ENCODE peak calls at places on chromosome 15, in seven cellular contexts. One of them, this sample, is unnamed.

GRCh38 chr15:100284701-100285100 is 57.1 kb downstream of the ADAMTS17 start:
- DNase-seq in heart left ventricle: peak
- DNase-seq in colonic mucosa: peak
- DNase-seq in body of pancreas: peak
- DNase-seq in CD4-positive, alpha-beta T cell: no peak
- DNase-seq in neural crest cell: no peak
- DNase-seq in stomach: peak
- DNase-seq in this sample: no peak

GRCh38 chr15:44545934-44546802 is 9.2 kb downstream of the EIF3J start:
- DNase-seq in stomach: no peak
- DNase-seq in neural crest cell: no peak
- DNase-seq in colonic mucosa: no peak
- DNase-seq in body of pancreas: no peak
- DNase-seq in heart left ventricle: no peak
- DNase-seq in CD4-positive, alpha-beta T cell: no peak
- DNase-seq in this sample: no peak

GRCh38 chr15:63971427-63971805 is 74.9 kb downstream of the DAPK2 start:
- DNase-seq in heart left ventricle: no peak
- DNase-seq in body of pancreas: no peak
- DNase-seq in colonic mucosa: peak
- DNase-seq in neural crest cell: no peak
- DNase-seq in stomach: no peak
- DNase-seq in CD4-positive, alpha-beta T cell: peak
- DNase-seq in this sample: peak

GRCh38 chr15:79778378-79778990 is 118.3 kb downstream of the MTHFS start:
- DNase-seq in body of pancreas: no peak
- DNase-seq in heart left ventricle: no peak
- DNase-seq in colonic mucosa: no peak
- DNase-seq in CD4-positive, alpha-beta T cell: no peak
- DNase-seq in neural crest cell: no peak
- DNase-seq in stomach: no peak
- DNase-seq in this sample: no peak

GRCh38 chr15:99958426-99959097 is 225.3 kb upstream of the LYSMD4 start:
- DNase-seq in neural crest cell: no peak
- DNase-seq in colonic mucosa: no peak
- DNase-seq in body of pancreas: no peak
- DNase-seq in CD4-positive, alpha-beta T cell: no peak
- DNase-seq in heart left ventricle: no peak
- DNase-seq in stomach: no peak
- DNase-seq in this sample: no peak

GRCh38 chr15:62464705-62465104 is 299.6 kb upstream of the C2CD4B start:
- DNase-seq in stomach: no peak
- DNase-seq in neural crest cell: no peak
- DNase-seq in body of pancreas: no peak
- DNase-seq in colonic mucosa: no peak
- DNase-seq in CD4-positive, alpha-beta T cell: no peak
- DNase-seq in heart left ventricle: no peak
- DNase-seq in this sample: no peak

GRCh38 chr15:42721016-42721415 is 15.9 kb downstream of the CDAN1 start:
- DNase-seq in colonic mucosa: no peak
- DNase-seq in neural crest cell: no peak
- DNase-seq in body of pancreas: no peak
- DNase-seq in stomach: no peak
- DNase-seq in CD4-positive, alpha-beta T cell: no peak
- DNase-seq in heart left ventricle: no peak
- DNase-seq in this sample: no peak

GRCh38 chr15:71397377-71397776 is 282.1 kb downstream of the THSD4 start:
- DNase-seq in heart left ventricle: no peak
- DNase-seq in body of pancreas: peak
- DNase-seq in colonic mucosa: peak
- DNase-seq in neural crest cell: no peak
- DNase-seq in CD4-positive, alpha-beta T cell: no peak
- DNase-seq in stomach: peak
- DNase-seq in this sample: no peak

GRCh38 chr15:92043283-92043682 is 189.8 kb downstream of the SLCO3A1 start:
- DNase-seq in neural crest cell: no peak
- DNase-seq in heart left ventricle: no peak
- DNase-seq in colonic mucosa: no peak
- DNase-seq in CD4-positive, alpha-beta T cell: no peak
- DNase-seq in body of pancreas: no peak
- DNase-seq in stomach: no peak
- DNase-seq in this sample: no peak

GRCh38 chr15:51267047-51267713 is 71.2 kb downstream of the CYP19A1 start:
- DNase-seq in neural crest cell: peak
- DNase-seq in heart left ventricle: no peak
- DNase-seq in colonic mucosa: no peak
- DNase-seq in body of pancreas: peak
- DNase-seq in stomach: no peak
- DNase-seq in CD4-positive, alpha-beta T cell: no peak
- DNase-seq in this sample: no peak

GRCh38 chr15:95304116-95304873 is 1026.2 kb upstream of the NR2F2 start:
- DNase-seq in body of pancreas: no peak
- DNase-seq in neural crest cell: no peak
- DNase-seq in colonic mucosa: no peak
- DNase-seq in CD4-positive, alpha-beta T cell: no peak
- DNase-seq in heart left ventricle: peak
- DNase-seq in stomach: no peak
- DNase-seq in this sample: no peak

GRCh38 chr15:62757535-62757934 is 285.0 kb upstream of the TPM1 start:
- DNase-seq in body of pancreas: no peak
- DNase-seq in colonic mucosa: no peak
- DNase-seq in heart left ventricle: no peak
- DNase-seq in neural crest cell: no peak
- DNase-seq in stomach: no peak
- DNase-seq in CD4-positive, alpha-beta T cell: no peak
- DNase-seq in this sample: no peak

GRCh38 chr15:68572921-68573320 is 5.9 kb upstream of the CORO2B start:
- DNase-seq in CD4-positive, alpha-beta T cell: no peak
- DNase-seq in neural crest cell: no peak
- DNase-seq in stomach: no peak
- DNase-seq in body of pancreas: no peak
- DNase-seq in colonic mucosa: no peak
- DNase-seq in heart left ventricle: no peak
- DNase-seq in this sample: peak

GRCh38 chr15:70526221-70526973 is 237.0 kb downstream of the UACA start:
- DNase-seq in CD4-positive, alpha-beta T cell: no peak
- DNase-seq in stomach: no peak
- DNase-seq in heart left ventricle: no peak
- DNase-seq in neural crest cell: no peak
- DNase-seq in colonic mucosa: peak
- DNase-seq in body of pancreas: no peak
- DNase-seq in this sample: no peak

GRCh38 chr15:67840747-67841634 is 1.1 kb upstream of the RNU6-1 start:
- DNase-seq in stomach: no peak
- DNase-seq in body of pancreas: peak
- DNase-seq in neural crest cell: no peak
- DNase-seq in colonic mucosa: peak
- DNase-seq in heart left ventricle: no peak
- DNase-seq in CD4-positive, alpha-beta T cell: no peak
- DNase-seq in this sample: no peak

GRCh38 chr15:64149424-64150235 is 1.9 kb upstream of the SNX22 start:
- DNase-seq in neural crest cell: no peak
- DNase-seq in stomach: no peak
- DNase-seq in body of pancreas: no peak
- DNase-seq in heart left ventricle: no peak
- DNase-seq in CD4-positive, alpha-beta T cell: no peak
- DNase-seq in colonic mucosa: peak
- DNase-seq in this sample: no peak

GRCh38 chr15:39869858-39870515 is 50.1 kb downstream of the GPR176 start:
- DNase-seq in colonic mucosa: no peak
- DNase-seq in CD4-positive, alpha-beta T cell: no peak
- DNase-seq in stomach: no peak
- DNase-seq in heart left ventricle: no peak
- DNase-seq in neural crest cell: no peak
- DNase-seq in body of pancreas: no peak
- DNase-seq in this sample: no peak

GRCh38 chr15:64808785-64809453 is 16.5 kb downstream of the PIF1 start:
- DNase-seq in neural crest cell: no peak
- DNase-seq in stomach: no peak
- DNase-seq in colonic mucosa: no peak
- DNase-seq in heart left ventricle: no peak
- DNase-seq in body of pancreas: no peak
- DNase-seq in CD4-positive, alpha-beta T cell: no peak
- DNase-seq in this sample: no peak

GRCh38 chr15:93047621-93048425 is 41.2 kb downstream of the RGMA start:
- DNase-seq in CD4-positive, alpha-beta T cell: peak
- DNase-seq in colonic mucosa: no peak
- DNase-seq in heart left ventricle: no peak
- DNase-seq in stomach: no peak
- DNase-seq in neural crest cell: no peak
- DNase-seq in body of pancreas: no peak
- DNase-seq in this sample: no peak

GRCh38 chr15:70348581-70349344 is 251.0 kb upstream of the TLE3 start:
- DNase-seq in CD4-positive, alpha-beta T cell: no peak
- DNase-seq in body of pancreas: peak
- DNase-seq in neural crest cell: no peak
- DNase-seq in heart left ventricle: peak
- DNase-seq in colonic mucosa: no peak
- DNase-seq in stomach: no peak
- DNase-seq in this sample: no peak

GRCh38 chr15:39597751-39598185 is 16.9 kb downstream of the THBS1 start:
- DNase-seq in colonic mucosa: no peak
- DNase-seq in stomach: no peak
- DNase-seq in body of pancreas: no peak
- DNase-seq in neural crest cell: no peak
- DNase-seq in CD4-positive, alpha-beta T cell: no peak
- DNase-seq in heart left ventricle: no peak
- DNase-seq in this sample: no peak

GRCh38 chr15:31303434-31304073 is 23.1 kb upstream of the KLF13 start:
- DNase-seq in heart left ventricle: no peak
- DNase-seq in colonic mucosa: peak
- DNase-seq in neural crest cell: no peak
- DNase-seq in body of pancreas: no peak
- DNase-seq in CD4-positive, alpha-beta T cell: no peak
- DNase-seq in stomach: peak
- DNase-seq in this sample: no peak

GRCh38 chr15:50735156-50735555 is 30.4 kb downstream of the SPPL2A start:
- DNase-seq in heart left ventricle: no peak
- DNase-seq in body of pancreas: no peak
- DNase-seq in CD4-positive, alpha-beta T cell: no peak
- DNase-seq in colonic mucosa: no peak
- DNase-seq in stomach: no peak
- DNase-seq in neural crest cell: no peak
- DNase-seq in this sample: no peak

GRCh38 chr15:25900901-25901300 is 37.8 kb upstream of the ATP10A start:
- DNase-seq in neural crest cell: no peak
- DNase-seq in stomach: no peak
- DNase-seq in CD4-positive, alpha-beta T cell: no peak
- DNase-seq in colonic mucosa: no peak
- DNase-seq in heart left ventricle: no peak
- DNase-seq in body of pancreas: no peak
- DNase-seq in this sample: no peak

GRCh38 chr15:74780983-74781672 is 752 bp upstream of the CSK start:
- DNase-seq in body of pancreas: no peak
- DNase-seq in heart left ventricle: no peak
- DNase-seq in neural crest cell: no peak
- DNase-seq in stomach: no peak
- DNase-seq in colonic mucosa: peak
- DNase-seq in CD4-positive, alpha-beta T cell: no peak
- DNase-seq in this sample: no peak

DNA sequence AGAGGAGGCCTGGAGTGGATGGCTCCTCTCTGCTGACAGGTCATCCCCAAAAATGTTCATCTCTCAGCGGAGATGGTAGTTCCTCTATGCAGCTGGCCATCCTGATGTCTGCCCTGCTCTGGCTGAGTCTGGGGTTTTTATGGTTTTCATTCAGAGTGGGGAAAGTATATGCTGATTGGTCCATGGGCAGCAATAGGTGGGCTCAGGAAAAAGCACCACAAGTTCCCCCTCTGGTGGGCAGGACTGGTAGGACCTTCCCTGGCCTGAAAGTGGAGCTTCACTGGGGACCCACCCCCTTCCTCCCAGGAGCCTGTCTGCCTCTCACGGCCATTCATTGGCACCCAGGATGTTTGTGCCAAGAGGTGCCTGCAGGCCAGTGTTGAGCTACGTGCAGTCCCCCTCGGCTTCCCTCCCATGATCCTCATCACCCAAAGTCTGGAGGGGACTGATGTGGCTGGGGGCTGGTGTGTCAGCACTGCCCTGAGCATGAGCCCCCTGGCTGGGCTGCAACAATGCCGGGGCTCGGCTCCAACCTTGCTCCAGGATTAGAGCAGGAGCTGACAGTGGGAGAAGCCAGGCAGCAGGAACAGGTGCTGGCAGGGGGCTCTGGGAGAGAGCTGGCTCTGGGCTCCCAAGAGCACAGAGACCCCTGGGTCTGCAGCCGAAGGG is 13.1 kb upstream of the BLOC1S6 start:
- DNase-seq in neural crest cell: peak
- DNase-seq in heart left ventricle: no peak
- DNase-seq in colonic mucosa: no peak
- DNase-seq in stomach: no peak
- DNase-seq in CD4-positive, alpha-beta T cell: no peak
- DNase-seq in body of pancreas: no peak
- DNase-seq in this sample: no peak
- TF ChIP-seq CTCF in neural crest cell: peak
- TF ChIP-seq CTCF in heart left ventricle: peak
- TF ChIP-seq CTCF in colonic mucosa: no peak
- TF ChIP-seq CTCF in stomach: no peak
- TF ChIP-seq CTCF in CD4-positive, alpha-beta T cell: peak
- TF ChIP-seq CTCF in body of pancreas: no peak
- TF ChIP-seq CTCF in this sample: peak

DNA sequence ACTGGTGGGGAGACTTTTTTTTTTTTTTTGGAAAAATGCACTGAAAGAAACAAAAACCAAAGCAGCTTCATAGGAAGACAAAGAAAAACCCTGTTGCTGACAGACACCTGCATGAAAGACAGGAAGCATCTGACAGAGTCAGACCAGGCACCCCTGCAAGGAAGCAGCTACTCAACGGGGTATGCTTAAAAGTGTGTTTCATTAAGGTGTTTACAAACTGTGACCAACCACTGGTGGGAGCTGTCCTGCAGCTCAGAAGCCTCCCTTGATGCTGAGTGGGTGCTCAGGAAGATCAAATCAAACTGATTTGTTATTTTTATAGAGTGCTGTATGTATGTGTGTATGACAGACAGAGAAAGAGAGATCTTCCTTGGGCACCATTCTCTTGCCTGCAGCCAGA is 34.7 kb upstream of the AGBL1 start:
- DNase-seq in stomach: no peak
- DNase-seq in CD4-positive, alpha-beta T cell: no peak
- DNase-seq in body of pancreas: no peak
- DNase-seq in colonic mucosa: no peak
- DNase-seq in neural crest cell: no peak
- DNase-seq in heart left ventricle: no peak
- DNase-seq in this sample: no peak
- TF ChIP-seq CTCF in stomach: no peak
- TF ChIP-seq CTCF in CD4-positive, alpha-beta T cell: no peak
- TF ChIP-seq CTCF in body of pancreas: no peak
- TF ChIP-seq CTCF in colonic mucosa: no peak
- TF ChIP-seq CTCF in neural crest cell: no peak
- TF ChIP-seq CTCF in heart left ventricle: no peak
- TF ChIP-seq CTCF in this sample: no peak

GRCh38 chr15:87033056-87033455 is 953.4 kb downstream of the AGBL1 start:
- DNase-seq in body of pancreas: no peak
- DNase-seq in stomach: no peak
- DNase-seq in heart left ventricle: no peak
- DNase-seq in CD4-positive, alpha-beta T cell: no peak
- DNase-seq in colonic mucosa: no peak
- DNase-seq in neural crest cell: no peak
- DNase-seq in this sample: no peak
- TF ChIP-seq CTCF in body of pancreas: no peak
- TF ChIP-seq CTCF in stomach: no peak
- TF ChIP-seq CTCF in heart left ventricle: no peak
- TF ChIP-seq CTCF in CD4-positive, alpha-beta T cell: no peak
- TF ChIP-seq CTCF in colonic mucosa: no peak
- TF ChIP-seq CTCF in neural crest cell: peak
- TF ChIP-seq CTCF in this sample: peak

GRCh38 chr15:73691398-73691797 is 7.2 kb downstream of the CD276 start:
- DNase-seq in body of pancreas: peak
- DNase-seq in CD4-positive, alpha-beta T cell: no peak
- DNase-seq in stomach: peak
- DNase-seq in neural crest cell: no peak
- DNase-seq in colonic mucosa: peak
- DNase-seq in heart left ventricle: peak
- DNase-seq in this sample: no peak
- TF ChIP-seq CTCF in body of pancreas: no peak
- TF ChIP-seq CTCF in CD4-positive, alpha-beta T cell: no peak
- TF ChIP-seq CTCF in stomach: no peak
- TF ChIP-seq CTCF in neural crest cell: no peak
- TF ChIP-seq CTCF in colonic mucosa: no peak
- TF ChIP-seq CTCF in heart left ventricle: no peak
- TF ChIP-seq CTCF in this sample: peak